ENCODE peak calls at places on chromosomes 12 and 14, in seven cellular contexts. K, B, W, P, D, N and O are unnamed samples.

GRCh38 chr14:24390696-24391468 is 7.9 kb upstream of the NYNRIN start:
- DNase-seq in W (no peak), D (no peak), P (no peak), B (no peak), K (no peak), N (no peak), O (no peak)

GRCh38 chr14:53532871-53533270 is 379.7 kb upstream of the DDHD1 start:
- DNase-seq in W (no peak), K (no peak), P (no peak), N (no peak), B (no peak), D (no peak), O (no peak)

GRCh38 chr14:59081680-59082079 is 106.8 kb upstream of the DAAM1 start:
- DNase-seq in K (no peak), W (no peak), B (no peak), N (no peak), P (no peak), D (no peak), O (no peak)

GRCh38 chr12:4859478-4860210 is 50.1 kb upstream of the KCNA1 start:
- DNase-seq in W (no peak), N (no peak), B (no peak), D (no peak), P (no peak), K (no peak), O (no peak)

GRCh38 chr14:24741871-24742270 is 107.9 kb upstream of the GZMB start:
- DNase-seq in P (no peak), N (no peak), W (no peak), B (no peak), K (no peak), D (no peak), O (no peak)

GRCh38 chr12:87157791-87158190 is 871.4 kb downstream of the C12orf50 start:
- DNase-seq in N (no peak), K (no peak), B (no peak), D (no peak), P (no peak), W (no peak), O (no peak)

GRCh38 chr12:52127683-52128450 is 48.4 kb downstream of the SMIM41 start:
- DNase-seq in N (no peak), W (no peak), K (no peak), P (no peak), B (no peak), D (no peak), O (no peak)

GRCh38 chr14:33715223-33715528 is 235.7 kb downstream of the EGLN3 start:
- DNase-seq in P (no peak), D (no peak), N (no peak), W (no peak), K (no peak), B (no peak), O (no peak)

GRCh38 chr12:58067610-58068387 is 126.4 kb downstream of the ATP23 start:
- DNase-seq in P (no peak), W (no peak), N (no peak), B (no peak), K (no peak), D (no peak), O (no peak)